ENCODE peak calls at places on chromosome 3, in ten cellular contexts. One of them, this sample, is unnamed.

GRCh38 chr3:99315896-99316295 is 322.5 kb upstream of the COL8A1 start:
- DNase-seq in stimulated activated naive CD8-positive, alpha-beta T cell treated with anti-CD3 and anti-CD28 coated beads, Interleukin-15, Interleukin-2, amounts not matched to agents 100 U/mL and 50 U/mL, for 24 hours: no peak
- DNase-seq in GM10248: no peak
- DNase-seq in right cardiac atrium: no peak
- DNase-seq in stimulated activated CD4-positive, alpha-beta T cell treated with anti-CD3 and anti-CD28 coated beads, Interleukin-4, amount 100 ng/mL, for 1 hour: no peak
- DNase-seq in activated CD4-positive, alpha-beta memory T cell treated with anti-CD3 and anti-CD28 coated beads, Interleukin-2, amount 10 ng/mL, durations not matched to agents 7 days and 5 days: no peak
- DNase-seq in NCI-H146: no peak
- DNase-seq in activated CD8-positive, alpha-beta memory T cell treated with anti-CD3 and anti-CD28 coated beads, Interleukin-2, amount 10 ng/mL, durations not matched to agents 7 days and 5 days: no peak
- DNase-seq in GF-D8: no peak
- DNase-seq in heart left ventricle: no peak
- DNase-seq in this sample: no peak

GRCh38 chr3:111747490-111747889 is 111.6 kb upstream of the PHLDB2 start:
- DNase-seq in NCI-H146: no peak
- DNase-seq in heart left ventricle: no peak
- DNase-seq in right cardiac atrium: no peak
- DNase-seq in activated CD8-positive, alpha-beta memory T cell treated with anti-CD3 and anti-CD28 coated beads, Interleukin-2, amount 10 ng/mL, durations not matched to agents 7 days and 5 days: no peak
- DNase-seq in activated CD4-positive, alpha-beta memory T cell treated with anti-CD3 and anti-CD28 coated beads, Interleukin-2, amount 10 ng/mL, durations not matched to agents 7 days and 5 days: no peak
- DNase-seq in stimulated activated naive CD8-positive, alpha-beta T cell treated with anti-CD3 and anti-CD28 coated beads, Interleukin-15, Interleukin-2, amounts not matched to agents 100 U/mL and 50 U/mL, for 24 hours: no peak
- DNase-seq in stimulated activated CD4-positive, alpha-beta T cell treated with anti-CD3 and anti-CD28 coated beads, Interleukin-4, amount 100 ng/mL, for 1 hour: no peak
- DNase-seq in GM10248: no peak
- DNase-seq in GF-D8: no peak
- DNase-seq in this sample: no peak

GRCh38 chr3:50525987-50526386 is 22.6 kb upstream of the CACNA2D2 start:
- DNase-seq in stimulated activated naive CD8-positive, alpha-beta T cell treated with anti-CD3 and anti-CD28 coated beads, Interleukin-15, Interleukin-2, amounts not matched to agents 100 U/mL and 50 U/mL, for 24 hours: peak
- DNase-seq in activated CD4-positive, alpha-beta memory T cell treated with anti-CD3 and anti-CD28 coated beads, Interleukin-2, amount 10 ng/mL, durations not matched to agents 7 days and 5 days: peak
- DNase-seq in stimulated activated CD4-positive, alpha-beta T cell treated with anti-CD3 and anti-CD28 coated beads, Interleukin-4, amount 100 ng/mL, for 1 hour: peak
- DNase-seq in activated CD8-positive, alpha-beta memory T cell treated with anti-CD3 and anti-CD28 coated beads, Interleukin-2, amount 10 ng/mL, durations not matched to agents 7 days and 5 days: peak
- DNase-seq in GF-D8: no peak
- DNase-seq in right cardiac atrium: peak
- DNase-seq in GM10248: peak
- DNase-seq in heart left ventricle: peak
- DNase-seq in NCI-H146: no peak
- DNase-seq in this sample: peak

GRCh38 chr3:194685723-194686413 is at the start of gene FAM43A:
- DNase-seq in right cardiac atrium: peak
- DNase-seq in GM10248: peak
- DNase-seq in NCI-H146: peak
- DNase-seq in activated CD8-positive, alpha-beta memory T cell treated with anti-CD3 and anti-CD28 coated beads, Interleukin-2, amount 10 ng/mL, durations not matched to agents 7 days and 5 days: peak
- DNase-seq in heart left ventricle: peak
- DNase-seq in activated CD4-positive, alpha-beta memory T cell treated with anti-CD3 and anti-CD28 coated beads, Interleukin-2, amount 10 ng/mL, durations not matched to agents 7 days and 5 days: peak
- DNase-seq in stimulated activated naive CD8-positive, alpha-beta T cell treated with anti-CD3 and anti-CD28 coated beads, Interleukin-15, Interleukin-2, amounts not matched to agents 100 U/mL and 50 U/mL, for 24 hours: peak
- DNase-seq in stimulated activated CD4-positive, alpha-beta T cell treated with anti-CD3 and anti-CD28 coated beads, Interleukin-4, amount 100 ng/mL, for 1 hour: peak
- DNase-seq in GF-D8: peak
- DNase-seq in this sample: peak

GRCh38 chr3:70855139-70855538 is 542.7 kb upstream of the MDFIC2 start:
- DNase-seq in GF-D8: no peak
- DNase-seq in activated CD8-positive, alpha-beta memory T cell treated with anti-CD3 and anti-CD28 coated beads, Interleukin-2, amount 10 ng/mL, durations not matched to agents 7 days and 5 days: no peak
- DNase-seq in NCI-H146: no peak
- DNase-seq in heart left ventricle: no peak
- DNase-seq in GM10248: no peak
- DNase-seq in right cardiac atrium: no peak
- DNase-seq in stimulated activated naive CD8-positive, alpha-beta T cell treated with anti-CD3 and anti-CD28 coated beads, Interleukin-15, Interleukin-2, amounts not matched to agents 100 U/mL and 50 U/mL, for 24 hours: no peak
- DNase-seq in stimulated activated CD4-positive, alpha-beta T cell treated with anti-CD3 and anti-CD28 coated beads, Interleukin-4, amount 100 ng/mL, for 1 hour: no peak
- DNase-seq in activated CD4-positive, alpha-beta memory T cell treated with anti-CD3 and anti-CD28 coated beads, Interleukin-2, amount 10 ng/mL, durations not matched to agents 7 days and 5 days: no peak
- DNase-seq in this sample: no peak

GRCh38 chr3:67637255-67637900 is 17.0 kb downstream of the SUCLG2 start:
- DNase-seq in NCI-H146: no peak
- DNase-seq in stimulated activated naive CD8-positive, alpha-beta T cell treated with anti-CD3 and anti-CD28 coated beads, Interleukin-15, Interleukin-2, amounts not matched to agents 100 U/mL and 50 U/mL, for 24 hours: no peak
- DNase-seq in GM10248: no peak
- DNase-seq in heart left ventricle: no peak
- DNase-seq in GF-D8: no peak
- DNase-seq in activated CD4-positive, alpha-beta memory T cell treated with anti-CD3 and anti-CD28 coated beads, Interleukin-2, amount 10 ng/mL, durations not matched to agents 7 days and 5 days: no peak
- DNase-seq in stimulated activated CD4-positive, alpha-beta T cell treated with anti-CD3 and anti-CD28 coated beads, Interleukin-4, amount 100 ng/mL, for 1 hour: no peak
- DNase-seq in right cardiac atrium: no peak
- DNase-seq in activated CD8-positive, alpha-beta memory T cell treated with anti-CD3 and anti-CD28 coated beads, Interleukin-2, amount 10 ng/mL, durations not matched to agents 7 days and 5 days: no peak
- DNase-seq in this sample: no peak

GRCh38 chr3:42013652-42014442 is 51.9 kb upstream of the ULK4 start:
- DNase-seq in activated CD8-positive, alpha-beta memory T cell treated with anti-CD3 and anti-CD28 coated beads, Interleukin-2, amount 10 ng/mL, durations not matched to agents 7 days and 5 days: peak
- DNase-seq in stimulated activated CD4-positive, alpha-beta T cell treated with anti-CD3 and anti-CD28 coated beads, Interleukin-4, amount 100 ng/mL, for 1 hour: peak
- DNase-seq in activated CD4-positive, alpha-beta memory T cell treated with anti-CD3 and anti-CD28 coated beads, Interleukin-2, amount 10 ng/mL, durations not matched to agents 7 days and 5 days: peak
- DNase-seq in heart left ventricle: peak
- DNase-seq in GF-D8: no peak
- DNase-seq in GM10248: peak
- DNase-seq in stimulated activated naive CD8-positive, alpha-beta T cell treated with anti-CD3 and anti-CD28 coated beads, Interleukin-15, Interleukin-2, amounts not matched to agents 100 U/mL and 50 U/mL, for 24 hours: peak
- DNase-seq in NCI-H146: peak
- DNase-seq in right cardiac atrium: peak
- DNase-seq in this sample: no peak

GRCh38 chr3:143183668-143183970 is 64.0 kb downstream of the CHST2 start:
- DNase-seq in right cardiac atrium: no peak
- DNase-seq in GF-D8: no peak
- DNase-seq in stimulated activated naive CD8-positive, alpha-beta T cell treated with anti-CD3 and anti-CD28 coated beads, Interleukin-15, Interleukin-2, amounts not matched to agents 100 U/mL and 50 U/mL, for 24 hours: no peak
- DNase-seq in NCI-H146: no peak
- DNase-seq in activated CD4-positive, alpha-beta memory T cell treated with anti-CD3 and anti-CD28 coated beads, Interleukin-2, amount 10 ng/mL, durations not matched to agents 7 days and 5 days: no peak
- DNase-seq in stimulated activated CD4-positive, alpha-beta T cell treated with anti-CD3 and anti-CD28 coated beads, Interleukin-4, amount 100 ng/mL, for 1 hour: no peak
- DNase-seq in GM10248: no peak
- DNase-seq in heart left ventricle: no peak
- DNase-seq in activated CD8-positive, alpha-beta memory T cell treated with anti-CD3 and anti-CD28 coated beads, Interleukin-2, amount 10 ng/mL, durations not matched to agents 7 days and 5 days: no peak
- DNase-seq in this sample: no peak

GRCh38 chr3:112303811-112304325 is 9.9 kb upstream of the SLC9C1 start:
- DNase-seq in activated CD8-positive, alpha-beta memory T cell treated with anti-CD3 and anti-CD28 coated beads, Interleukin-2, amount 10 ng/mL, durations not matched to agents 7 days and 5 days: no peak
- DNase-seq in GM10248: no peak
- DNase-seq in stimulated activated CD4-positive, alpha-beta T cell treated with anti-CD3 and anti-CD28 coated beads, Interleukin-4, amount 100 ng/mL, for 1 hour: no peak
- DNase-seq in heart left ventricle: no peak
- DNase-seq in activated CD4-positive, alpha-beta memory T cell treated with anti-CD3 and anti-CD28 coated beads, Interleukin-2, amount 10 ng/mL, durations not matched to agents 7 days and 5 days: no peak
- DNase-seq in right cardiac atrium: no peak
- DNase-seq in NCI-H146: peak
- DNase-seq in stimulated activated naive CD8-positive, alpha-beta T cell treated with anti-CD3 and anti-CD28 coated beads, Interleukin-15, Interleukin-2, amounts not matched to agents 100 U/mL and 50 U/mL, for 24 hours: peak
- DNase-seq in GF-D8: no peak
- DNase-seq in this sample: no peak

GRCh38 chr3:58998476-58999117 is 51.2 kb downstream of the CFAP20DC start:
- DNase-seq in stimulated activated CD4-positive, alpha-beta T cell treated with anti-CD3 and anti-CD28 coated beads, Interleukin-4, amount 100 ng/mL, for 1 hour: no peak
- DNase-seq in activated CD8-positive, alpha-beta memory T cell treated with anti-CD3 and anti-CD28 coated beads, Interleukin-2, amount 10 ng/mL, durations not matched to agents 7 days and 5 days: peak
- DNase-seq in GF-D8: no peak
- DNase-seq in activated CD4-positive, alpha-beta memory T cell treated with anti-CD3 and anti-CD28 coated beads, Interleukin-2, amount 10 ng/mL, durations not matched to agents 7 days and 5 days: peak
- DNase-seq in heart left ventricle: no peak
- DNase-seq in right cardiac atrium: no peak
- DNase-seq in GM10248: no peak
- DNase-seq in stimulated activated naive CD8-positive, alpha-beta T cell treated with anti-CD3 and anti-CD28 coated beads, Interleukin-15, Interleukin-2, amounts not matched to agents 100 U/mL and 50 U/mL, for 24 hours: no peak
- DNase-seq in NCI-H146: no peak
- DNase-seq in this sample: no peak

GRCh38 chr3:12901631-12902045 is 60.3 kb upstream of the RPL32 start:
- DNase-seq in heart left ventricle: peak
- DNase-seq in activated CD8-positive, alpha-beta memory T cell treated with anti-CD3 and anti-CD28 coated beads, Interleukin-2, amount 10 ng/mL, durations not matched to agents 7 days and 5 days: no peak
- DNase-seq in NCI-H146: no peak
- DNase-seq in right cardiac atrium: peak
- DNase-seq in GF-D8: no peak
- DNase-seq in stimulated activated CD4-positive, alpha-beta T cell treated with anti-CD3 and anti-CD28 coated beads, Interleukin-4, amount 100 ng/mL, for 1 hour: no peak
- DNase-seq in GM10248: no peak
- DNase-seq in activated CD4-positive, alpha-beta memory T cell treated with anti-CD3 and anti-CD28 coated beads, Interleukin-2, amount 10 ng/mL, durations not matched to agents 7 days and 5 days: no peak
- DNase-seq in stimulated activated naive CD8-positive, alpha-beta T cell treated with anti-CD3 and anti-CD28 coated beads, Interleukin-15, Interleukin-2, amounts not matched to agents 100 U/mL and 50 U/mL, for 24 hours: no peak
- DNase-seq in this sample: no peak

GRCh38 chr3:156681003-156681402 is 6.6 kb downstream of the TIPARP start:
- DNase-seq in activated CD8-positive, alpha-beta memory T cell treated with anti-CD3 and anti-CD28 coated beads, Interleukin-2, amount 10 ng/mL, durations not matched to agents 7 days and 5 days: no peak
- DNase-seq in stimulated activated CD4-positive, alpha-beta T cell treated with anti-CD3 and anti-CD28 coated beads, Interleukin-4, amount 100 ng/mL, for 1 hour: no peak
- DNase-seq in activated CD4-positive, alpha-beta memory T cell treated with anti-CD3 and anti-CD28 coated beads, Interleukin-2, amount 10 ng/mL, durations not matched to agents 7 days and 5 days: no peak
- DNase-seq in NCI-H146: peak
- DNase-seq in stimulated activated naive CD8-positive, alpha-beta T cell treated with anti-CD3 and anti-CD28 coated beads, Interleukin-15, Interleukin-2, amounts not matched to agents 100 U/mL and 50 U/mL, for 24 hours: no peak
- DNase-seq in GM10248: no peak
- DNase-seq in right cardiac atrium: peak
- DNase-seq in GF-D8: peak
- DNase-seq in heart left ventricle: peak
- DNase-seq in this sample: no peak

This sample was measured in activated naive CD8-positive, alpha-beta T cell treated with anti-CD3 and anti-CD28 coated beads, Interleukin-2, amount 10 ng/mL, durations not matched to agents 7 days and 5 days.